ENCODE peak calls at places on chromosomes 1 and 21, in eight cellular contexts. O is heart left ventricle, B is HepG2, H is H9, A is GM12864, X is dorsolateral prefrontal cortex, K is IMR-90, R is neural progenitor cell. S is an unnamed sample.

GRCh38 chr21:28781602-28782274 is 210.9 kb downstream of the LTN1 start:
- DNase-seq in O (no peak), B (peak), K (peak), A (no peak), R (peak), H (no peak), X (no peak), S (no peak)

GRCh38 chr1:91864017-91864700 is 21.8 kb downstream of the TGFBR3 start:
- DNase-seq in R (no peak), X (no peak), K (peak), B (no peak), H (no peak), O (no peak), A (no peak), S (no peak)

GRCh38 chr1:164638506-164639202 is 79.7 kb downstream of the PBX1 start:
- DNase-seq in R (no peak), X (no peak), O (peak), A (no peak), K (no peak), H (no peak), B (no peak), S (no peak)

GRCh38 chr1:15153842-15154479 is 414 bp downstream of the TMEM51 start:
- DNase-seq in H (peak), R (peak), X (no peak), K (peak), O (peak), A (no peak), B (no peak), S (no peak)

GRCh38 chr1:219660666-219661463 is 48.0 kb upstream of the ZC3H11B start:
- DNase-seq in X (peak), B (no peak), A (peak), O (peak), H (peak), R (peak), K (peak), S (peak)

GRCh38 chr1:151475175-151475574 is 15.9 kb upstream of the POGZ start:
- DNase-seq in R (no peak), B (no peak), A (peak), K (peak), X (no peak), H (no peak), O (no peak), S (no peak)

GRCh38 chr1:46175243-46175642 is 356 bp downstream of the TSPAN1 start:
- DNase-seq in B (no peak), O (no peak), H (no peak), R (no peak), K (no peak), A (no peak), X (no peak), S (peak)

GRCh38 chr1:36384542-36385409 is 948 bp downstream of the STK40 start:
- DNase-seq in A (no peak), O (peak), K (no peak), H (peak), B (peak), X (peak), R (peak), S (no peak)

GRCh38 chr1:27349784-27350672 is 8.2 kb downstream of the SYTL1 start:
- DNase-seq in R (peak), O (peak), A (no peak), B (no peak), X (peak), H (peak), K (peak), S (peak)

GRCh38 chr1:1758692-1759455 is 19.4 kb downstream of the NADK start:
- DNase-seq in A (no peak), H (no peak), X (no peak), O (peak), R (no peak), B (no peak), K (no peak), S (no peak)

GRCh38 chr1:88230126-88230525 is 453.9 kb upstream of the PKN2 start:
- DNase-seq in R (no peak), X (no peak), A (no peak), H (no peak), O (no peak), B (no peak), K (no peak), S (no peak)

GRCh38 chr1:221509575-221510360 is 232.1 kb downstream of the DUSP10 start:
- DNase-seq in K (no peak), H (no peak), B (no peak), A (no peak), R (no peak), X (no peak), O (no peak), S (no peak)

GRCh38 chr1:203327684-203328457 is 22.6 kb downstream of the BTG2 start:
- DNase-seq in R (peak), H (no peak), A (no peak), B (no peak), X (peak), O (no peak), K (peak), S (peak)

GRCh38 chr21:43938751-43939442 is 73.2 kb upstream of the TRAPPC10 start:
- DNase-seq in X (peak), O (peak), R (peak), H (peak), B (peak), K (peak), A (no peak), S (peak)

GRCh38 chr1:206050655-206051235 is 2.2 kb upstream of the RHEX start:
- DNase-seq in H (no peak), X (no peak), R (no peak), B (no peak), O (no peak), A (peak), K (peak), S (no peak)

GRCh38 chr1:47624531-47624930 is 186.7 kb downstream of the FOXD2 start:
- DNase-seq in H (peak), K (no peak), R (peak), A (no peak), O (no peak), X (no peak), B (peak), S (no peak)

GRCh38 chr1:65725064-65725463 is 67.6 kb upstream of the PDE4B start:
- DNase-seq in H (no peak), X (no peak), A (no peak), K (no peak), R (no peak), B (no peak), O (no peak), S (no peak)

GRCh38 chr1:154443274-154444013 is 38.3 kb downstream of the IL6R start:
- DNase-seq in B (no peak), O (no peak), K (no peak), X (no peak), A (no peak), R (no peak), H (no peak), S (no peak)

GRCh38 chr1:70033934-70034333 is 171.4 kb downstream of the LRRC40 start:
- DNase-seq in H (no peak), B (no peak), O (no peak), R (no peak), X (no peak), K (no peak), A (no peak), S (no peak)

GRCh38 chr21:43667191-43667904 is 8.0 kb downstream of the RRP1B start:
- DNase-seq in A (no peak), R (no peak), X (no peak), H (no peak), O (no peak), K (peak), B (no peak), S (no peak)

GRCh38 chr1:161267332-161267731 is 8.8 kb downstream of the PCP4L1 start:
- DNase-seq in A (no peak), B (no peak), O (no peak), R (no peak), K (no peak), H (no peak), X (no peak), S (no peak)

GRCh38 chr1:67831850-67832513 is 1.3 kb downstream of the GNG12 start:
- DNase-seq in B (no peak), O (peak), K (peak), X (no peak), R (peak), H (no peak), A (no peak), S (no peak)

GRCh38 chr1:108691128-108691885 is 803 bp upstream of the PRPF38B start:
- DNase-seq in K (peak), H (no peak), B (no peak), R (peak), A (no peak), X (no peak), O (no peak), S (no peak)

GRCh38 chr1:9687120-9687875 is 35.8 kb downstream of the PIK3CD start:
- DNase-seq in K (peak), H (peak), R (peak), O (peak), B (peak), A (no peak), X (no peak), S (peak)

GRCh38 chr1:9010781-9011323 is 15.4 kb downstream of the SLC2A7 start:
- DNase-seq in X (no peak), K (no peak), O (peak), H (no peak), B (no peak), A (no peak), R (no peak), S (no peak)

GRCh38 chr1:52771384-52771783 is 45.1 kb downstream of the ZYG11B start:
- DNase-seq in K (peak), H (no peak), A (no peak), O (no peak), R (no peak), X (no peak), B (no peak), S (no peak)

GRCh38 chr1:240794061-240794843 is 182.3 kb upstream of the GREM2 start:
- DNase-seq in X (no peak), K (no peak), R (no peak), B (no peak), O (no peak), H (no peak), A (no peak), S (no peak)

GRCh38 chr1:119676571-119677206 is 28.6 kb upstream of the ZNF697 start:
- DNase-seq in X (no peak), K (no peak), B (no peak), O (no peak), A (no peak), H (no peak), R (no peak), S (no peak)

GRCh38 chr1:47656719-47657685 is 219.2 kb downstream of the FOXD2 start:
- DNase-seq in A (no peak), H (peak), O (peak), R (no peak), B (no peak), X (peak), K (peak), S (no peak)

GRCh38 chr21:39849014-39849655 is 18.1 kb upstream of the PCP4 start:
- DNase-seq in H (no peak), K (no peak), R (no peak), X (no peak), O (no peak), B (no peak), A (no peak), S (no peak)

GRCh38 chr1:199269241-199269640 is 630.4 kb downstream of the PTPRC start:
- DNase-seq in O (no peak), R (no peak), A (no peak), X (no peak), H (no peak), B (no peak), K (peak), S (no peak)

GRCh38 chr1:66244429-66244828 is 289.5 kb upstream of the SGIP1 start:
- DNase-seq in R (no peak), A (no peak), X (peak), O (no peak), B (no peak), K (no peak), H (no peak), S (no peak)

GRCh38 chr1:35466120-35466519 is 91.1 kb downstream of the KIAA0319L start:
- DNase-seq in B (no peak), K (no peak), R (no peak), O (no peak), H (no peak), A (no peak), X (no peak), S (no peak)

DNA sequence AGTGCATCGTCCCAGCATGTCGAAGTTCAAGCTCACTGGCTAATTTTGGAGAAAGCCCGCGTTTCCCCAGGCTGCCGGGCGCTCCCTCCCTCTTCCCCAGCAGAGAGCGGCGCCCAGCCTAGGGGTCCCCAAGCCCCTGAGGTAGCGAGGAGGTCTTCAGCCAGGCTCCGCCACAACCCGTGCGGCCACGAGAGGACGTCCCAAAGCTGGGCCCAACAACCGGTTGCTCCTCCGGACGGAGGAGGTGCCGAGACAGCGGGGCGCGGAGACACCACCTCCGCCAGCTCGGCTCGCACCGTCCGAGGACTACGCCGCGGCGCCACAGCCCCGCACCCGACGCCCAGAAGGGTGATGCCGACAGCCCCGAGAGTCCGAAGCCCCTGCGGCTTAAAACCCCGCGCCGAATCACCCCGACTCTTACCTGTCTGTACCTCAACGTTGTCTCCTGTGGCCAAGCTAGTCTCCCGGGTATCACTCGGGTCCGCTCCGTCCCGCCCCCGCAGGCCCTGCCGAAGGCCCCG is at the start of gene DENND2C:
- DNase-seq in K (no peak), X (no peak), R (peak), O (no peak), A (no peak), B (no peak), H (no peak), S (no peak)
- TF ChIP-seq CTCF in K (no peak), X (no peak), R (peak), O (no peak), A (peak), B (no peak), H (peak), S (no peak)

DNA sequence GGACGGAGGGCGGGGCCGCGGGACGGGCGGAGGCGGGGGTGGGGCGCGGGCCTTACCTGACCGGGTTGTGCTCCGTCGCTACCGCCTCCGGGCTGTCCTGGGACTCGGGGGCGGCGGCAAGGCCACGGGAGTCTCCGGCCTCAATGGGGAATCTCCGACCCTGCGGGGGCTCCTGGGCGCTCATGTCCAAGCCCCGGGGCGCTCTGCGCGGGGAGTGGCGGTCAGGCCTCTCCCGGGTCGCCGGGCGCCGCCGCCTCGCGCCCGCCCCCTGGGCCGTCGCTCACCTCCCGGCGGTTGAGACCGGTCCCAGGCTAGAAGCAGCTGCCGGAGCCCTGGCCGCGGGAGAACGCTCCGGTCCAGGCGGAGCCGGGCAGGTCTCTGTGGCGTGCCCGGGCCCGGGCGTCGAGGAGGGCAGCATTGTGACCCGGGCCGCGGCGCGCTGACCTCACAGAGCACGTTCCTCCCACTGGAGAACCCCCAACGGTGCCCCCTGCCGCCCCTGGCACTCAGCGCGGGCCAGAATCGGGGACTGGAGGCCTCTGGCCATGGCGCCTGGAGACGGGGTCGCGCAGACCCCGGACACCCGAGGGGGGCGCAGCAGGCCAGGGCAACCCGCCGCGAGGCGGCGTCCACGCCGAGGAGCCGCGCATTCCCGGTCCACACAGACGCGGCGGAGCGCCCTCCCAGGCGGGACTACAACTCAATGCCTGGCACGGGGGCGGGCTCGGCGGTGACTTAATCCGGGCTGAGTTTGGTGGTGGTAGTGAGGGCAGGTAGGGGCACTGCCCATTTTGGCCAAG is 411 bp downstream of the FAM229A start:
- DNase-seq in R (peak), X (peak), O (peak), H (peak), A (no peak), K (no peak), B (no peak), S (no peak)
- TF ChIP-seq CTCF in R (peak), X (peak), O (peak), H (peak), A (no peak), K (no peak), B (no peak), S (no peak)

GRCh38 chr1:191993549-191993948 is 164.7 kb upstream of the RGS18 start:
- DNase-seq in X (no peak), H (no peak), K (peak), B (peak), O (no peak), R (peak), A (no peak), S (no peak)
- TF ChIP-seq CTCF in X (no peak), H (peak), K (peak), B (no peak), O (peak), R (peak), A (no peak), S (peak)

GRCh38 chr1:94522304-94522703 is 19.3 kb downstream of the F3 start:
- DNase-seq in R (peak), X (no peak), B (no peak), K (peak), A (no peak), H (no peak), O (no peak), S (no peak)
- TF ChIP-seq CTCF in R (peak), X (peak), B (peak), K (peak), A (no peak), H (peak), O (peak), S (peak)